ENCODE peak calls at places on chromosomes 13 and 19, in eight cellular contexts. M, X, V, C, I, J, R and B are unnamed samples.

GRCh38 chr13:108947551-108948030 is 318.2 kb downstream of the MYO16 start:
- DNase-seq in R (no peak), J (no peak), M (peak; percentile 36), V (no peak), I (no peak), X (no peak), C (no peak), B (peak; percentile 80)

GRCh38 chr13:56953965-56954364 is 186.8 kb upstream of the PRR20A start:
- DNase-seq in X (no peak), C (no peak), M (no peak), R (no peak), J (no peak), V (no peak), I (no peak), B (no peak)

GRCh38 chr19:43444531-43445340 is 20.7 kb downstream of the LYPD3 start:
- DNase-seq in C (no peak), V (no peak), R (no peak), I (no peak), X (no peak), M (no peak), J (no peak), B (no peak)

GRCh38 chr13:75636339-75637095 is 387 bp downstream of the LMO7 start:
- DNase-seq in C (peak; percentile 43), I (no peak), R (peak; percentile 59), X (peak; percentile 3), V (peak; percentile 35), J (peak; percentile 61), M (no peak), B (no peak)

GRCh38 chr13:29428310-29428991 is 167.0 kb downstream of the SLC7A1 start:
- DNase-seq in C (no peak), M (no peak), X (no peak), V (no peak), I (no peak), J (peak; percentile 71), R (no peak), B (no peak)

GRCh38 chr13:101520672-101521071 is 68.2 kb downstream of the ITGBL1 start:
- DNase-seq in M (peak; percentile 66), V (peak; percentile 70), I (no peak), R (no peak), J (no peak), X (no peak), C (peak; percentile 62), B (peak; percentile 51)

GRCh38 chr13:47672982-47673670 is 327.9 kb downstream of the SUCLA2 start:
- DNase-seq in J (no peak), I (no peak), V (no peak), C (no peak), M (peak; percentile 72), X (no peak), R (no peak), B (peak; percentile 90)

GRCh38 chr19:53971608-53972007 is 8.9 kb downstream of the CACNG8 start:
- DNase-seq in I (no peak), M (no peak), J (no peak), X (no peak), R (no peak), C (no peak), V (no peak), B (no peak)

GRCh38 chr13:38366954-38367645 is 17.4 kb downstream of the UFM1 start:
- DNase-seq in X (no peak), C (no peak), J (no peak), R (no peak), V (peak; percentile 35), M (no peak), I (no peak), B (no peak)

GRCh38 chr13:90926459-90926858 is 421.0 kb upstream of the MIR17HG start:
- DNase-seq in I (no peak), J (no peak), X (no peak), V (no peak), C (no peak), R (no peak), M (no peak), B (no peak)

GRCh38 chr19:47107953-47108746 is 5.4 kb downstream of the ZC3H4 start:
- DNase-seq in J (no peak), R (no peak), X (no peak), C (no peak), I (no peak), M (no peak), V (peak; percentile 15), B (no peak)

GRCh38 chr19:32870981-32871451 is 1.4 kb upstream of the SLC7A9 start:
- DNase-seq in R (no peak), M (no peak), I (no peak), C (no peak), J (no peak), X (no peak), V (no peak), B (no peak)

GRCh38 chr13:41060723-41061074 is 610 bp upstream of the WBP4 start:
- DNase-seq in I (peak; percentile 52), R (peak; percentile 89), M (peak; percentile 65), V (peak; percentile 83), J (peak; percentile 65), C (peak; percentile 84), X (peak; percentile 72), B (no peak)

GRCh38 chr19:54380897-54381296 is 16.2 kb upstream of the LAIR1 start:
- DNase-seq in X (no peak), C (no peak), V (no peak), R (no peak), M (no peak), I (no peak), J (no peak), B (no peak)

GRCh38 chr13:110158201-110158600 is 148.8 kb downstream of the COL4A1 start:
- DNase-seq in V (no peak), R (peak; percentile 13), M (no peak), C (no peak), I (no peak), X (no peak), J (no peak), B (no peak)

GRCh38 chr19:36058481-36059179 is 3.9 kb downstream of the WDR62 start:
- DNase-seq in M (no peak), C (no peak), R (no peak), X (no peak), J (no peak), I (peak; percentile 41), V (no peak), B (no peak)